ENCODE peak calls at places on chromosomes 12 and 14, in four cellular contexts. I is foreskin fibroblast; A is iPS DF 19.7; H is activated CD8-positive, alpha-beta memory T cell treated with anti-CD3 and anti-CD28 coated beads for 24 hours. B is an unnamed sample.
A peak's percentile ranks its signal among the peaks of the same experiment; 100 is the strongest.

GRCh38 chr14:71650187-71650586 is 282.0 kb upstream of the RGS6 start:
- DNase-seq in I (peak; percentile 30), A (no peak), H (no peak), B (no peak)

GRCh38 chr12:50087159-50087558 is 2.0 kb downstream of the SMARCD1 start:
- DNase-seq in I (no peak), A (no peak), H (no peak), B (no peak)

GRCh38 chr12:122999196-122999946 is 18.9 kb downstream of the ARL6IP4 start:
- DNase-seq in I (no peak), A (no peak), H (no peak), B (no peak)

GRCh38 chr12:63822352-63822751 is 22.1 kb upstream of the SRGAP1 start:
- DNase-seq in I (no peak), A (no peak), H (no peak), B (no peak)

GRCh38 chr12:12786716-12787601 is 1.5 kb downstream of the APOLD1 start:
- DNase-seq in I (peak; percentile 94), A (no peak), H (peak; percentile 90), B (peak; percentile 68)

GRCh38 chr12:52870361-52871290 is 21.8 kb upstream of the KRT78 start:
- DNase-seq in I (peak; percentile 43), A (no peak), H (peak; percentile 97), B (peak; percentile 86)

GRCh38 chr14:88559852-88560251 is 3.0 kb upstream of the ZC3H14 start:
- DNase-seq in I (peak; percentile 82), A (no peak), H (no peak), B (no peak)

GRCh38 chr14:53857625-53858343 is 98.8 kb downstream of the BMP4 start:
- DNase-seq in I (no peak), A (no peak), H (no peak), B (no peak)

GRCh38 chr12:7019043-7019569 is 830 bp upstream of the LPCAT3 start:
- DNase-seq in I (peak; percentile 20), A (no peak), H (no peak), B (no peak)

GRCh38 chr12:46934374-46935111 is 108.7 kb upstream of the SLC38A4 start:
- DNase-seq in I (no peak), A (no peak), H (no peak), B (peak; percentile 9)

GRCh38 chr12:13472690-13473089 is 276.2 kb downstream of the EMP1 start:
- DNase-seq in I (peak; percentile 24), A (no peak), H (no peak), B (no peak)

GRCh38 chr12:6045438-6045837 is 79.0 kb downstream of the VWF start:
- DNase-seq in I (no peak), A (no peak), H (no peak), B (no peak)

GRCh38 chr14:92906420-92906819 is 16.5 kb upstream of the CHGA start:
- DNase-seq in I (no peak), A (no peak), H (no peak), B (no peak)

GRCh38 chr12:57096748-57097553 is 8.0 kb downstream of the NAB2 start:
- DNase-seq in I (no peak), A (no peak), H (no peak), B (no peak)

GRCh38 chr14:86221000-86221399 is 691.1 kb downstream of the FLRT2 start:
- DNase-seq in I (peak; percentile 3), A (peak; percentile 65), H (no peak), B (no peak)

GRCh38 chr14:70009961-70010360 is 130.7 kb downstream of the SMOC1 start:
- DNase-seq in I (no peak), A (no peak), H (no peak), B (no peak)

GRCh38 chr12:43766291-43766690 is 7.5 kb downstream of the IRAK4 start:
- DNase-seq in I (peak; percentile 68), A (no peak), H (no peak), B (no peak)

GRCh38 chr12:47085815-47086252 is 6.1 kb upstream of the AMIGO2 start:
- DNase-seq in I (peak; percentile 57), A (no peak), H (no peak), B (no peak)

GRCh38 chr12:127169321-127170270 is 1097.4 kb upstream of the TMEM132C start:
- DNase-seq in I (no peak), A (no peak), H (no peak), B (no peak)

GRCh38 chr12:979355-979754 is 11.7 kb upstream of the ERC1 start:
- DNase-seq in I (no peak), A (no peak), H (no peak), B (no peak)

GRCh38 chr14:67538501-67538900 is 5.4 kb downstream of the PLEKHH1 start:
- DNase-seq in I (no peak), A (no peak), H (no peak), B (no peak)

GRCh38 chr14:100582496-100583165 is 4.6 kb downstream of the BEGAIN start:
- DNase-seq in I (no peak), A (no peak), H (no peak), B (no peak)

GRCh38 chr12:128531153-128531552 is 264.2 kb downstream of the TMEM132C start:
- DNase-seq in I (no peak), A (no peak), H (no peak), B (no peak)

GRCh38 chr14:63276492-63277342 is 42.0 kb downstream of the GPHB5 start:
- DNase-seq in I (peak; percentile 77), A (no peak), H (no peak), B (no peak)

GRCh38 chr12:11621797-11622423 is 27.6 kb upstream of the ETV6 start:
- DNase-seq in I (peak; percentile 26), A (no peak), H (no peak), B (peak; percentile 20)

GRCh38 chr12:40691913-40692616 is at the start of gene CNTN1:
- DNase-seq in I (peak; percentile 81), A (peak; percentile 74), H (no peak), B (no peak)

GRCh38 chr12:121718653-121719239 is 6.2 kb downstream of the TMEM120B start:
- DNase-seq in I (no peak), A (no peak), H (no peak), B (no peak)

GRCh38 chr14:57009585-57010515 is 199.6 kb upstream of the OTX2 start:
- DNase-seq in I (no peak), A (no peak), H (no peak), B (no peak)

GRCh38 chr12:71135812-71136176 is 22.0 kb downstream of the TSPAN8 start:
- DNase-seq in I (peak; percentile 50), A (no peak), H (no peak), B (no peak)

GRCh38 chr12:22653075-22653474 is 28.1 kb downstream of the ETNK1 start:
- DNase-seq in I (peak; percentile 60), A (no peak), H (no peak), B (no peak)

GRCh38 chr12:89525002-89525823 is 617 bp upstream of the GALNT4 start:
- DNase-seq in I (peak; percentile 54), A (no peak), H (no peak), B (no peak)

GRCh38 chr12:64707362-64707761 is 51.8 kb downstream of the GNS start:
- DNase-seq in I (no peak), A (no peak), H (no peak), B (no peak)

GRCh38 chr14:22737052-22737451 is 29.4 kb upstream of the OXA1L start:
- DNase-seq in I (no peak), A (no peak), H (no peak), B (no peak)

GRCh38 chr14:75279153-75279738 is 618 bp downstream of the FOS start:
- DNase-seq in I (peak; percentile 84), A (no peak), H (peak; percentile 79), B (peak; percentile 77)

GRCh38 chr12:25759752-25760151 is 198.7 kb upstream of the RASSF8 start:
- DNase-seq in I (no peak), A (no peak), H (no peak), B (no peak)

GRCh38 chr12:19288603-19289244 is 150.6 kb upstream of the AEBP2 start:
- DNase-seq in I (peak; percentile 53), A (no peak), H (no peak), B (no peak)

GRCh38 chr12:47938093-47938492 is 25.3 kb upstream of the TMEM106C start:
- DNase-seq in I (peak; percentile 50), A (no peak), H (no peak), B (no peak)